ENCODE peak calls at places on chromosomes 3 and 15, in nine cellular contexts. B is RWPE1; W is CD8-positive, alpha-beta memory T cell; Y is SK-N-SH; D is transverse colon; M is AG04450; G is substantia nigra; V is PC-3; P is CD8-positive, alpha-beta T cell. Q is an unnamed sample.
A peak's percentile ranks its signal among the peaks of the same experiment; 100 is the strongest.

GRCh38 chr3:97883736-97884135 is 61.9 kb downstream of the CRYBG3 start:
- DNase-seq in G (no peak), W (no peak), V (peak; percentile 53), D (no peak), M (no peak), P (no peak), B (no peak), Y (no peak), Q (no peak)

GRCh38 chr3:118710532-118710931 is 324.1 kb downstream of the IGSF11 start:
- DNase-seq in B (no peak), G (no peak), W (no peak), P (no peak), V (no peak), M (no peak), D (no peak), Y (no peak), Q (no peak)

GRCh38 chr3:12194669-12195161 is 36.0 kb upstream of the TIMP4 start:
- DNase-seq in B (peak; percentile 36), M (no peak), G (no peak), Y (no peak), W (no peak), P (no peak), D (peak; percentile 78), V (peak; percentile 89), Q (peak; percentile 45)

GRCh38 chr3:125087768-125088391 is 32.1 kb upstream of the HEG1 start:
- DNase-seq in B (no peak), G (no peak), D (no peak), P (no peak), Y (no peak), V (peak; percentile 30), M (no peak), W (no peak), Q (no peak)

GRCh38 chr15:48993411-48993810 is 29.7 kb upstream of the SHC4 start:
- DNase-seq in W (no peak), D (no peak), B (no peak), P (no peak), G (no peak), M (no peak), Y (peak; percentile 29), V (no peak), Q (no peak)

GRCh38 chr15:88603885-88604284 is 17.3 kb upstream of the AEN start:
- DNase-seq in V (no peak), P (no peak), B (no peak), W (no peak), D (no peak), Y (no peak), M (no peak), G (no peak), Q (no peak)

GRCh38 chr15:92393287-92393993 is at the start of gene ST8SIA2:
- DNase-seq in Y (peak; percentile 90), P (no peak), W (no peak), V (no peak), G (no peak), D (no peak), M (no peak), B (peak; percentile 38), Q (peak; percentile 68)

GRCh38 chr3:139219463-139219862 is 124.4 kb upstream of the MRPS22 start:
- DNase-seq in G (no peak), V (no peak), P (no peak), M (no peak), W (no peak), B (no peak), D (no peak), Y (no peak), Q (no peak)

GRCh38 chr15:74983725-74984231 is 11.6 kb upstream of the SCAMP5 start:
- DNase-seq in B (peak; percentile 55), G (no peak), V (peak; percentile 56), P (no peak), M (no peak), Y (no peak), W (no peak), D (no peak), Q (no peak)

GRCh38 chr15:63880744-63881143 is 47.0 kb upstream of the HERC1 start:
- DNase-seq in M (no peak), D (no peak), Y (no peak), V (no peak), G (no peak), W (no peak), B (no peak), P (no peak), Q (no peak)

GRCh38 chr15:43792761-43793493 is 807 bp downstream of the SERF2 start:
- DNase-seq in V (peak; percentile 20), G (no peak), M (no peak), D (peak; percentile 62), Y (peak; percentile 42), P (no peak), W (peak; percentile 18), B (peak; percentile 53), Q (peak; percentile 44)

GRCh38 chr15:63987979-63988378 is 58.3 kb downstream of the DAPK2 start:
- DNase-seq in G (no peak), M (no peak), B (no peak), D (peak; percentile 4), P (no peak), Y (no peak), W (no peak), V (no peak), Q (no peak)

GRCh38 chr3:168424059-168424765 is 328.5 kb upstream of the GOLIM4 start:
- DNase-seq in P (no peak), G (no peak), M (peak; percentile 46), D (no peak), B (no peak), V (peak; percentile 77), Y (no peak), W (no peak), Q (no peak)

GRCh38 chr3:66413151-66413751 is 87.6 kb downstream of the LRIG1 start:
- DNase-seq in M (peak; percentile 87), Y (no peak), P (no peak), D (no peak), V (peak; percentile 4), B (no peak), W (no peak), G (no peak), Q (no peak)

GRCh38 chr15:52283281-52283680 is 12.3 kb downstream of the MYO5C start:
- DNase-seq in G (no peak), W (no peak), M (no peak), P (no peak), V (no peak), D (no peak), Y (no peak), B (no peak), Q (no peak)

GRCh38 chr3:46469680-46470357 is 5.1 kb upstream of the LTF start:
- DNase-seq in V (no peak), M (no peak), D (no peak), G (no peak), W (no peak), P (no peak), Y (no peak), B (no peak), Q (no peak)

GRCh38 chr15:68279779-68280745 is 2.5 kb downstream of the FEM1B start:
- DNase-seq in D (no peak), W (no peak), B (no peak), P (no peak), V (no peak), G (no peak), M (no peak), Y (no peak), Q (no peak)
- H3K27ac ChIP-seq in D (peak overlapping the region; percentile 99), W (peak overlapping the region; percentile 89), B (no peak overlapping the region), P (no peak overlapping the region), V (no peak overlapping the region), G (peak overlapping the region; percentile 6), M (no peak overlapping the region), Y (peak overlapping the region; percentile 97), Q (peak overlapping the region; percentile 100)

DNA sequence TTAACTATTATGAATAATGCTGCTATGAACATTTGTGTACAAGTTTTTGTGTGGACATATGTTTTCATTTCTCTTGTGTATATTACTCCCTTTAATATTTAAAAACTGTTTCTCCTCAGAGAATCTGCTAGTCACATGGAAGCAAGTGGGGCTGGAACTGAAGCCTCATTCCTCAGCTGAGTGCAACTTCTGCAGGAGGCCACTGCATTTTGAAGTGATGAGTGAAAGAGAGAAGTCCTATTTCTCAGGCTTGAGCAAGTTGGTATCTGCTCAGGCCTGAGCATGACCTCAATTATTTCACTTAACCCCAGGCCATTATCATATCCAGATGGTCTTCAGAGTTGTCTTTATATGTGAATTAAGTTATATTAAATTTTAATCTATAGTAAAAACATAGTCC is 11.5 kb downstream of the TLR9 start:
- DNase-seq in M (no peak), G (no peak), D (no peak), W (no peak), B (no peak), V (no peak), P (no peak), Y (no peak), Q (no peak)
- H3K27ac ChIP-seq in M (no peak overlapping the region), G (no peak overlapping the region), D (no peak overlapping the region), W (no peak overlapping the region), B (no peak overlapping the region), V (no peak overlapping the region), P (no peak overlapping the region), Y (no peak overlapping the region), Q (no peak overlapping the region)

DNA sequence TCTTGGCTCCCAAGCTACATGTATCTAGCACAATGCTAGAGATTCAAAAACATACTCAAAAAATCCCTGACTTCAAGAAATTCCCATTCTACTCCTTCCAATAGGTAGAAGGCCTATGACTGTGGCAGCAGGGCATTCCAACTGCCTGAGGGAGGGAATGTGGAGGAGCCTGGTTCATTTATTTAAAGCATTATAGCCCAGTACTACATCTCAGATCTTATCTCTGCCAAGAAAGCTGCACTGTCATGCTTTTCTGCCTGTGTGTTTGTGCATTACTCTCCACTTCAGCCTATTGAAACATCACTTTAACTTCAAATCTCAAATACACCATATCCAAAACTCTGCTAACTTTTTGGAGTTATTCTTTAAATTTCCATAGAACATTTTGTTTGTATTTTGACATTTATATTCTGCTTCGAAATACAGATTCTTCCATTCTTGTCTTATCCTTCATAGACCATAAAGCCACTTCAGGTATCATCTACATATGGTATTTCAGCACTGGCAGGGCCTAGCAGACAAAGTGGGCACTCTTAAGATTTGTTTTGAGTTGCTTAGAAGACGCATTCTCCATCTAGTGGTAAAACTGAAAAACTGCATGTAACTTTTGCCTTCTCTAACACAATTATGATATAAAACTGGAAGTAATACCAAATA is 59.1 kb upstream of the NEDD4 start:
- DNase-seq in G (no peak), W (no peak), M (no peak), P (no peak), D (no peak), Y (peak; percentile 36), V (peak; percentile 67), B (peak; percentile 59), Q (peak; percentile 65)
- H3K27ac ChIP-seq in G (no peak overlapping the region), W (no peak overlapping the region), M (no peak overlapping the region), P (no peak overlapping the region), D (no peak overlapping the region), Y (peak overlapping the region; percentile 62), V (no peak overlapping the region), B (no peak overlapping the region), Q (peak overlapping the region; percentile 26)

DNA sequence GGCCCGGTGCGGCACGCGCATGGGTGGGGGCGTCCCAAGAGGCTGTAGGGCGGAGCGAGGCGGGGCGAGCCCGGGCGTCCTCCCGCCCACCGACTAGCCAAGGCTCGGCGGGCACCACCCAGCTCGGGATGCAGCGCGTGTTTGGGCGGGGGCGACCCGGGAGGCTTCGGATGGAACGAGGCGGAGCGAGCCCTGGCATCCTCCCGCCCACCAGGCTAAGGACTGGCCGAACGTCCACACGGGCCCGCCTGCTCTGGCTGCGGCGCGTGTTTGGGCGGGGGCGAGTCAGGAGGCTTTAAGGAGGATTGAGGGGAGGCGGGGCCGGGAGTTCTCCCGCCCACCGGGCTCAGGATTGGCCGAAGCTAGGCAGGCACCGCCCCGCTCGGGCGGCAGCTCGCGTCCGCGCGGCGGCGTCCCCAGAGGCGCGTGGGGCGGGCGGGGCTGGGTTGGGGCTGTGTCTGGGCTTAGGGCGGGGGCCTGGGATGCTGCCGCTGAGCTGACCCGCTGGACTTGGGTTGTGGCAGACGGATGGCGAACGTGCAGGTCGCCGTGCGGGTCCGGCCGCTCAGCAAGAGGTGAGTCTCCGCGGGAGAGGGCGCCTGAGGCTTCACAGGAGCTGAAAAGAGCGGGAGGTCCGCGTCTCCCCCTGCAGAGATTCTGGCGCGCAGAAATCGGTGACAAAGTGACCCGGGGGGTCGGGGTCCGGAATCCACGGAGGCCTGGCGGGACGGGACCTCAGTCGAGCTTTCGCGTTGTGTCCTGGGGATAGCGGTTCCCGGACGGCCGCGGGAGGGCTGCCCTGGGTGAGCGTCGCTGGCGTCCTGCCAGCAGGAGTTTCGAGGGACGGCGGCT is at the start of gene STARD9:
- DNase-seq in V (peak; percentile 98), M (peak; percentile 97), Y (peak; percentile 98), P (peak; percentile 92), W (peak; percentile 92), B (peak; percentile 99), G (peak; percentile 97), D (peak; percentile 98), Q (peak; percentile 98)
- H3K27ac ChIP-seq in V (no peak within 1 kb of the TSS), M (no peak within 1 kb of the TSS), Y (peak within 1 kb of the TSS; percentile 39), P (peak within 1 kb of the TSS; percentile 41), W (no peak within 1 kb of the TSS), B (peak within 1 kb of the TSS; percentile 74), G (peak within 1 kb of the TSS; percentile 83), D (peak within 1 kb of the TSS; percentile 95), Q (peak within 1 kb of the TSS; percentile 21)